ENCODE peak calls at places on chromosome 9, in four cellular contexts. R, Y, U and W are unnamed samples.

GRCh38 chr9:116390306-116391228 is 237.0 kb downstream of the PAPPA start:
- DNase-seq in R (no peak), Y (no peak), U (peak; percentile 31), W (no peak)

GRCh38 chr9:86406366-86406765 is 52.2 kb upstream of the TUT7 start:
- DNase-seq in R (peak; percentile 83), Y (no peak), U (peak; percentile 67), W (no peak)

GRCh38 chr9:17863213-17863883 is 284.5 kb downstream of the SH3GL2 start:
- DNase-seq in R (no peak), Y (no peak), U (no peak), W (no peak)

GRCh38 chr9:24801344-24801743 is 255.6 kb upstream of the IZUMO3 start:
- DNase-seq in R (no peak), Y (no peak), U (no peak), W (no peak)

GRCh38 chr9:27371382-27371781 is 74.4 kb upstream of the EQTN start:
- DNase-seq in R (no peak), Y (no peak), U (peak; percentile 74), W (no peak)

GRCh38 chr9:133614678-133615077 is 5.5 kb upstream of the FAM163B start:
- DNase-seq in R (no peak), Y (no peak), U (no peak), W (no peak)

GRCh38 chr9:87278971-87279731 is 218.5 kb upstream of the DAPK1 start:
- DNase-seq in R (peak; percentile 70), Y (no peak), U (no peak), W (no peak)

GRCh38 chr9:112176410-112177010 is 1.4 kb upstream of the SUSD1 start:
- DNase-seq in R (no peak), Y (no peak), U (peak; percentile 48), W (no peak)

GRCh38 chr9:17810728-17811634 is 232.1 kb downstream of the SH3GL2 start:
- DNase-seq in R (peak; percentile 84), Y (peak; percentile 87), U (peak; percentile 90), W (peak; percentile 68)

GRCh38 chr9:86176468-86176867 is 77.1 kb upstream of the GOLM1 start:
- DNase-seq in R (no peak), Y (no peak), U (no peak), W (no peak)

GRCh38 chr9:99327667-99328066 is 105.6 kb downstream of the SEC61B start:
- DNase-seq in R (no peak), Y (no peak), U (no peak), W (no peak)

GRCh38 chr9:99322299-99322698 is 100.2 kb downstream of the SEC61B start:
- DNase-seq in R (no peak), Y (no peak), U (no peak), W (no peak)

GRCh38 chr9:99326917-99327189 is 104.8 kb downstream of the SEC61B start:
- DNase-seq in R (no peak), Y (no peak), U (no peak), W (no peak)

DNA sequence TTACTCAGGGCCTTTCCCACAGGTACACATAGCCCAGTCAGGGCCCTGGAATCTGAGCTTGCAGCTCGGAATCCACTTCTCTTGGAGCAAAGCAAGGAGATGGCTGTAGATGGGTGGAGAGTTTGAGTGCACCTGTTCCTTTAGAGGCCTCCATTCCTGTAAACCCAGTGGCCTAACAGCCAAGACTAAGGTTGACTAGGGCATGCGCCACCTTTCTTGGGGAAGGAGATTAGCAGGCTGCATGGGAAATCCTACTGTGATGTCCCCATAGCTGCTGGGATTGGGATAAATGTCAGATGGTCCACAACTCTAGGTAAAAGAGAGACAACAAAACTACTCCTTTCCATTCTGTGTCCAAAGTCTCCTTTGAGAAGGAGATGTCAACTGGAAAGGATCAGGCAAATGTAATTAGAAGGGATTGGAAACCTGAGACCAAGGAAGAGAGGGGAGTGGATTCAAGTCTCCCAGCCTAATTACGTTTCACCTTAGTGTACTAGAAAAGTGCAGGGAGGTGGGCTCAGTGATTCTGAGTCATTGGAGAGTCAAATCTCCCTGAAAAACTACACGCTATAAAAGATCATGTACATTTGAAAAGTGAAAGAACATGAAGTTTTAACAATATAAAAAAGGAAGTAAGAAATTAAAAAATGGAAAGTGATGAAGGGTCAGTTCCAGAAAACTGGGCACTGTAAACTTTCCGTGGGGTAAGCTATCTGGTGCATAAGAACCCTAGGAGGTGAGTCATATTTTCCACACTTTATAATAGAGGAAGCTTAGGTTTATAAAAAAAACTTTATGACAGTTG is 104.2 kb downstream of the SEC61B start:
- DNase-seq in R (peak; percentile 21), Y (peak; percentile 42), U (no peak), W (no peak)
- TF ChIP-seq EZH2phosphoT487 in R (no peak), Y (no peak), U (no peak), W (no peak)

DNA sequence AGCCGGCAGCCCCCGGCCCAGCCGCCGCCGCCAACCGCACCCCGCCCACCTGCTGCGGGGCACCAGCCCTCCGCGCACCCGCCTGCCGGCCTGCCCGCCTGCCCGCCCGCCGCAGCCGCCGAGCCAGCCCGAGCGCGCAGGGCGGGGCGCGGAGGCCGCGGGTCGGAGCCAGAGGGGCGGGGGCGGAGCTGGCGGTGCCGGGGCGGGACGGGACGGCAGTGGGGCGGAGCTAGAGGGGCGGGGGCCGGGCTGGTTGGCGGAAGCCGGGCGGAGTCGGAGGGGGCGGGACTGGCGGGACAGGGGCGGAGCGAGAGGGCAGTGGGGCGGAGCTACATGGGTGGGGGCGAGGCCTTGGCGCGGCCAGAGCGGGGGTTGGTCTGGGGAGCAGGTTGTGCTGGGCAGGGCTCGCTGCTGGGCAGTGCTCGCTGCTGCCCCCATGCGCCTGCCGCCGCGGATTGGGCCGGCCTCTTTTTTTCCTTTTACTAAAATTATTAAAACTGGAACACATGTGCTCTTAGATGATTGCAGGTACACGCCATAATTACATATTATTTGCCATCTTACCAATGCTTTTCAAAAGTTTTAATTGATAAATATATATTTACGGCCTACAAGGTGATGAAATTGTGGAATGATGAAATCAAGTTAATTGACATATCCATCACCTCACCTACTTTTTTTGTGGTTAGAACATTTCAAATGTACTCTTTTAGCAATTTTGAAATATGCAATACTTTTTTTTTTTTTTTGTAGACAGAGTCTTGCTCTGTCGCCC is at the start of gene SH3GLB2:
- DNase-seq in R (peak; percentile 96), Y (peak; percentile 90), U (peak; percentile 98), W (peak; percentile 89)
- TF ChIP-seq EZH2phosphoT487 in R (no peak), Y (no peak), U (no peak), W (no peak)

GRCh38 chr9:126564128-126564527 is 49.6 kb upstream of the LMX1B start:
- DNase-seq in R (no peak), Y (no peak), U (no peak), W (no peak)
- TF ChIP-seq EZH2phosphoT487 in R (no peak), Y (no peak), U (no peak), W (no peak)

GRCh38 chr9:12882430-12882829 is 107.6 kb downstream of the LURAP1L start:
- DNase-seq in R (peak; percentile 56), Y (no peak), U (no peak), W (no peak)

GRCh38 chr9:12889402-12890106 is 114.7 kb downstream of the LURAP1L start:
- DNase-seq in R (no peak), Y (no peak), U (no peak), W (no peak)

GRCh38 chr9:12880406-12881016 is 105.7 kb downstream of the LURAP1L start:
- DNase-seq in R (peak; percentile 0), Y (no peak), U (no peak), W (no peak)

DNA sequence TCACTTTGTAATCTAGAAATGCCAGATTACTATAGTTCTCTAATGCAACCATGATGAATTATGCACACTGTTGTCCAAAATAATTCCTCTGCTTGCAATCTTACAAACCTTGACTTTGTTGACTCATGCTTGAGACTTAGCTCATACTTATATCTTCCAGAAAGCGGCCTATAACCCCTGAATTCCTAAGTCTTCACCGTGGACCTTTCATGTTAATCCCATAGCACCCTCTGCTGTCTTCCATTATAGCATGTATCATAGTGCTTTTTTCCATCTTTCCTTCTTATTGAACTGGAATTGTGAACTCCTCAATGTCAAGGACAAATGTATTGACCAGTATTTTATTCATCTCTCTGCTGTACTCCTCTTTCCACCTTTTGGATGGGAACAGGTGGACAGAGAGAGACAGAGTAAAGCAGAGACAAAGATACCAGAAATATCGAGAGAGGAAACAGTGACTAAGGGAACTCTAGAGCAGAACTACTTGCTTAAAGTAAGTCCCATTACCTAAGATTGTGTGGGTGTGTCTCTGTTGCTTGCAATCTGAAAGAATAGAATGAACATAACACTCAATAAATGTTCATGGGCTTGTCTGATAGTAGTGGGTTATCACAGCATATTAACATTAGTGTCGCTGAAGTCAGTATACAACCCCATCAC is 110.0 kb downstream of the LURAP1L start:
- DNase-seq in R (peak; percentile 85), Y (peak; percentile 57), U (peak; percentile 51), W (no peak)
- TF ChIP-seq EZH2phosphoT487 in R (no peak), Y (no peak), U (no peak), W (no peak)

DNA sequence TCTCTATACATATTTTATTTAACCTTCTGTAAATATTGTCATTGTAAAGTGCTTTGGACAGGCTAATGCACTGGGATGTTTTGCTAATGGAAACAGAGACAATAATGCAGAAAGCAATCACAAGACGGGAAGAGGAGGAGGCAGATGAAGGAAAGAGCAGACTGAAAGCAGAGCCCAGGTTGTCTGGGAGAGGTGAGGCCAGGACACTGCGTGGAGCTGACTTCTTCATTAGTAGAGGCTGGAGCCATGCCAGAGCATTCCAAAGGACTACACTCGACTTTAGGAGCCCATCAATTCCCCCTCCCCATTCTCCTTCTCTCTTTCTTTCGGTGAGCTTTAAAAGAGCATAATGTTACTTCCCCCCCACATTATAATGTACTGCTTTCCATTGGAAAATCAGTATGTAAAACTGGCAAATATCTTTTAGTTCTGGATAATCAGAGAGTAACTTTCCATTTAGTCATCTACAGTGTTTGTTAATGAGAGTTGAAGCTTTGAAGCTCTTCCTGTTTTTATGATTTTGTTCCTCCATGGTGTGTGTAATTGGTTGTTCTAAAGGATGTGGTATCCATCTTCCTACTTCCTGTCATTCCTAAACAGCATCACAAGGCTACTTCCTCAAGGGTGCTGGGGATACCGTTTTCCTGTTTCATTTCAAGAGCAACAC is 307.4 kb upstream of the MPDZ start:
- DNase-seq in R (no peak), Y (no peak), U (peak; percentile 16), W (no peak)
- TF ChIP-seq EZH2phosphoT487 in R (no peak), Y (no peak), U (no peak), W (no peak)

DNA sequence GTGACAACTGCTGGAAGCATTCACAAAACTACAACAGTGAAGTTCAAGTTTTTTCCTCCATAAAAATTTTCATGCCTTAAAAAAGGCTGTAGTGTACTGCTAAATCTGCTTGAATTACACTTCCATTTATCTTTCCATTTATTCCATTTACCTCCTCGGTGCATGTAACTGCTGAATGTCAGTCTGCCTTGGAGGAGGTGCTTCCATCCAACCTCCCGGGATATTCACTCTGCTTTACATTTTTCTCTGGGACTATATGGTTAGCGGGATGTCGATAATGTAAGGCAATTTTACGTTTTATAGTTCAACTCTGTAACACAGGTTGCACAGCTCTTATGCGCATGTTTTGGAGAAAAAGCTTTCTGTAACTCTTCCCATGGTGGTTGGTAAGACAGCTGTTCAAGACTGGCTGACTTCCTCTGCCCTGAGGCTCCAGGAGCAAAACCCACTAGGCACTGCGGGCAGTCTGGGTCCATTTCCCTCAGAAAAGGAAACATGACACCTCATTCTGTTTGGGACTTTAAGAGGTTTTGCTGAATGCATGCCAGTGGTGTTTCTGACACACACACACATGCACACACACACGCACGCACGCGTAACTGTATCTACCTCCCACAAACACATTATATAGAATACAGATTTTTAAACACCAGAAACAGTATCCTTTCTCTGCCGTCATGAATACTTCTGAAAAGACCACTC is 66.1 kb downstream of the SPTLC1 start:
- DNase-seq in R (no peak), Y (peak; percentile 71), U (peak; percentile 47), W (no peak)
- TF ChIP-seq EZH2phosphoT487 in R (no peak), Y (no peak), U (no peak), W (no peak)

DNA sequence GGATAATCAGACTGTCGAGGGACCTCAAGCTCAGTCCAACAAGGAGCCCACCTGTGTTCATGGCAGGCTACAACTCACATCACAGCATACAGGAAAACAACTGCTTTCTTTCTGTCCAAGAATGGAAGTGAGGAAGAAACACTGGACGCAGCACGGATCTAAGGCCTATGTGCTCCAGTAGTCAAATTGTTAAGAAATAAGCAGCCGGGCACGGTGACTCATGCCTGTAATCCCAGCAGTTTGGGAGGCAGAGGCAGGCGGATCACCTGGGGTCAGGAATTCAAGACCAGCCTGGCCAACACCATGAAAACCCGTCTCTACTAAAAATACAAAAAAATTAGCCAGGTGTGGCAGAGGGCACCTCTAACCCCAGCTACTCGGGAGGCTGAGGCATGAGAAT is 427.8 kb downstream of the BNC2 start:
- DNase-seq in R (peak; percentile 62), Y (peak; percentile 32), U (peak; percentile 27), W (no peak)
- TF ChIP-seq EZH2phosphoT487 in R (no peak), Y (no peak), U (no peak), W (no peak)